ENCODE peak calls at places on chromosomes 7 and 10, in four cellular contexts. One of them, this sample, is unnamed.

GRCh38 chr10:52316005-52316404 is 1.9 kb downstream of the DKK1 start:
- DNase-seq in NCI-H1436: no peak
- DNase-seq in NCI-H345: no peak
- DNase-seq in Right ventricle myocardium superior: no peak
- DNase-seq in this sample: no peak

GRCh38 chr10:30364391-30365268 is 15.6 kb upstream of the MTPAP start:
- DNase-seq in NCI-H1436: no peak
- DNase-seq in NCI-H345: no peak
- DNase-seq in Right ventricle myocardium superior: no peak
- DNase-seq in this sample: no peak

GRCh38 chr7:34723866-34724490 is 66.0 kb downstream of the NPSR1 start:
- DNase-seq in NCI-H1436: no peak
- DNase-seq in NCI-H345: no peak
- DNase-seq in Right ventricle myocardium superior: no peak
- DNase-seq in this sample: no peak

GRCh38 chr10:116316533-116316932 is 7.7 kb upstream of the CCDC172 start:
- DNase-seq in NCI-H1436: no peak
- DNase-seq in NCI-H345: no peak
- DNase-seq in Right ventricle myocardium superior: no peak
- DNase-seq in this sample: no peak

GRCh38 chr10:96747734-96748550 is 27.6 kb upstream of the PIK3AP1 start:
- DNase-seq in NCI-H1436: no peak
- DNase-seq in NCI-H345: no peak
- DNase-seq in Right ventricle myocardium superior: no peak
- DNase-seq in this sample: no peak

GRCh38 chr10:119104653-119105024 is 726 bp downstream of the DENND10 start:
- DNase-seq in NCI-H1436: no peak
- DNase-seq in NCI-H345: no peak
- DNase-seq in Right ventricle myocardium superior: no peak
- DNase-seq in this sample: no peak

GRCh38 chr10:68938884-68939283 is 17.1 kb upstream of the DDX21 start:
- DNase-seq in NCI-H1436: no peak
- DNase-seq in NCI-H345: no peak
- DNase-seq in Right ventricle myocardium superior: no peak
- DNase-seq in this sample: no peak

GRCh38 chr10:94137747-94138146 is 144.0 kb downstream of the PLCE1 start:
- DNase-seq in NCI-H1436: no peak
- DNase-seq in NCI-H345: no peak
- DNase-seq in Right ventricle myocardium superior: no peak
- DNase-seq in this sample: no peak

GRCh38 chr7:780056-780455 is 52.2 kb upstream of the SUN1 start:
- DNase-seq in NCI-H1436: no peak
- DNase-seq in NCI-H345: no peak
- DNase-seq in Right ventricle myocardium superior: peak
- DNase-seq in this sample: no peak

GRCh38 chr10:75201793-75202307 is 8.7 kb upstream of the VDAC2 start:
- DNase-seq in NCI-H1436: no peak
- DNase-seq in NCI-H345: no peak
- DNase-seq in Right ventricle myocardium superior: no peak
- DNase-seq in this sample: no peak

GRCh38 chr7:135160858-135161653 is 9.5 kb downstream of the CYREN start:
- DNase-seq in NCI-H1436: no peak
- DNase-seq in NCI-H345: no peak
- DNase-seq in Right ventricle myocardium superior: peak
- DNase-seq in this sample: no peak

GRCh38 chr7:83072576-83073517 is 89.8 kb downstream of the PCLO start:
- DNase-seq in NCI-H1436: peak
- DNase-seq in NCI-H345: no peak
- DNase-seq in Right ventricle myocardium superior: no peak
- DNase-seq in this sample: no peak

GRCh38 chr7:47937711-47938573 is 10.3 kb downstream of the PKD1L1 start:
- DNase-seq in NCI-H1436: no peak
- DNase-seq in NCI-H345: no peak
- DNase-seq in Right ventricle myocardium superior: no peak
- DNase-seq in this sample: no peak

This sample was measured in NCI-H774.